ENCODE peak calls at places on chromosomes 13 and 19, in ten cellular contexts. Z, D, X, A, Y, N, T, G, C and R are unnamed samples.

GRCh38 chr13:57784633-57785032 is 153.1 kb downstream of the PCDH17 start:
- DNase-seq in Z (no peak), D (no peak), X (no peak), A (no peak), Y (no peak), N (no peak), T (no peak), G (no peak), C (no peak), R (no peak)

GRCh38 chr13:44191504-44192171 is 182.0 kb upstream of the SERP2 start:
- DNase-seq in Z (no peak), D (no peak), X (peak), A (peak), Y (peak), N (peak), T (peak), G (peak), C (no peak), R (no peak)

GRCh38 chr19:16627928-16628182 is 149 bp downstream of the MED26 start:
- DNase-seq in Z (no peak), D (no peak), X (no peak), A (no peak), Y (peak), N (no peak), T (no peak), G (no peak), C (no peak), R (no peak)

GRCh38 chr19:34288381-34288780 is 34.0 kb downstream of the GARRE1 start:
- DNase-seq in Z (no peak), D (no peak), X (no peak), A (no peak), Y (no peak), N (no peak), T (no peak), G (no peak), C (no peak), R (no peak)

GRCh38 chr19:47210689-47211316 is 20.2 kb downstream of the BBC3 start:
- DNase-seq in Z (peak), D (peak), X (peak), A (peak), Y (peak), N (peak), T (peak), G (peak), C (no peak), R (peak)

GRCh38 chr19:2136796-2137195 is 14.6 kb downstream of the AP3D1 start:
- DNase-seq in Z (no peak), D (no peak), X (no peak), A (no peak), Y (no peak), N (no peak), T (no peak), G (no peak), C (no peak), R (no peak)

GRCh38 chr13:37652596-37652995 is 54.0 kb upstream of the POSTN start:
- DNase-seq in Z (no peak), D (no peak), X (no peak), A (no peak), Y (no peak), N (no peak), T (no peak), G (no peak), C (no peak), R (no peak)

GRCh38 chr19:13925990-13926389 is 12.2 kb downstream of the PODNL1 start:
- DNase-seq in Z (no peak), D (no peak), X (no peak), A (no peak), Y (no peak), N (no peak), T (no peak), G (no peak), C (no peak), R (no peak)

GRCh38 chr19:45419396-45419795 is 4.3 kb downstream of the ERCC1 start:
- DNase-seq in Z (no peak), D (no peak), X (no peak), A (no peak), Y (no peak), N (no peak), T (no peak), G (no peak), C (no peak), R (no peak)

GRCh38 chr13:24007979-24008620 is 110.8 kb upstream of the C1QTNF9B start:
- DNase-seq in Z (no peak), D (no peak), X (no peak), A (no peak), Y (no peak), N (no peak), T (no peak), G (no peak), C (no peak), R (no peak)

GRCh38 chr13:88196106-88196505 is 524.9 kb downstream of the SLITRK5 start:
- DNase-seq in Z (no peak), D (no peak), X (no peak), A (peak), Y (no peak), N (no peak), T (no peak), G (no peak), C (no peak), R (no peak)

GRCh38 chr13:27358420-27358819 is 66.0 kb upstream of the GTF3A start:
- DNase-seq in Z (no peak), D (no peak), X (no peak), A (no peak), Y (no peak), N (no peak), T (no peak), G (no peak), C (no peak), R (no peak)

GRCh38 chr13:99542788-99543406 is 41.6 kb downstream of the TM9SF2 start:
- DNase-seq in Z (no peak), D (no peak), X (no peak), A (no peak), Y (no peak), N (no peak), T (no peak), G (no peak), C (no peak), R (no peak)

GRCh38 chr19:3969435-3970312 is 1.2 kb downstream of the DAPK3 start:
- DNase-seq in Z (peak), D (no peak), X (peak), A (peak), Y (peak), N (peak), T (peak), G (peak), C (no peak), R (no peak)

GRCh38 chr19:34994643-34995471 is 5.3 kb upstream of the GRAMD1A start:
- DNase-seq in Z (no peak), D (no peak), X (no peak), A (peak), Y (no peak), N (peak), T (peak), G (no peak), C (no peak), R (no peak)

GRCh38 chr19:58350001-58350801 is 3.1 kb downstream of the A1BG start:
- DNase-seq in Z (no peak), D (no peak), X (no peak), A (no peak), Y (no peak), N (no peak), T (peak), G (no peak), C (no peak), R (no peak)

GRCh38 chr13:97261254-97262015 is 39.3 kb downstream of the MBNL2 start:
- DNase-seq in Z (no peak), D (no peak), X (no peak), A (no peak), Y (no peak), N (no peak), T (no peak), G (no peak), C (no peak), R (no peak)

GRCh38 chr19:6271251-6271650 is 8.5 kb downstream of the MLLT1 start:
- DNase-seq in Z (no peak), D (no peak), X (no peak), A (no peak), Y (no peak), N (no peak), T (no peak), G (no peak), C (no peak), R (no peak)

GRCh38 chr19:6270822-6271221 is 9.0 kb downstream of the MLLT1 start:
- DNase-seq in Z (no peak), D (no peak), X (no peak), A (no peak), Y (no peak), N (no peak), T (no peak), G (no peak), C (no peak), R (no peak)

GRCh38 chr19:6272913-6273600 is 6.7 kb downstream of the MLLT1 start:
- DNase-seq in Z (no peak), D (no peak), X (no peak), A (no peak), Y (no peak), N (no peak), T (no peak), G (no peak), C (no peak), R (no peak)

GRCh38 chr19:6272411-6272791 is 7.4 kb downstream of the MLLT1 start:
- DNase-seq in Z (no peak), D (no peak), X (no peak), A (no peak), Y (no peak), N (no peak), T (no peak), G (no peak), C (no peak), R (no peak)

DNA sequence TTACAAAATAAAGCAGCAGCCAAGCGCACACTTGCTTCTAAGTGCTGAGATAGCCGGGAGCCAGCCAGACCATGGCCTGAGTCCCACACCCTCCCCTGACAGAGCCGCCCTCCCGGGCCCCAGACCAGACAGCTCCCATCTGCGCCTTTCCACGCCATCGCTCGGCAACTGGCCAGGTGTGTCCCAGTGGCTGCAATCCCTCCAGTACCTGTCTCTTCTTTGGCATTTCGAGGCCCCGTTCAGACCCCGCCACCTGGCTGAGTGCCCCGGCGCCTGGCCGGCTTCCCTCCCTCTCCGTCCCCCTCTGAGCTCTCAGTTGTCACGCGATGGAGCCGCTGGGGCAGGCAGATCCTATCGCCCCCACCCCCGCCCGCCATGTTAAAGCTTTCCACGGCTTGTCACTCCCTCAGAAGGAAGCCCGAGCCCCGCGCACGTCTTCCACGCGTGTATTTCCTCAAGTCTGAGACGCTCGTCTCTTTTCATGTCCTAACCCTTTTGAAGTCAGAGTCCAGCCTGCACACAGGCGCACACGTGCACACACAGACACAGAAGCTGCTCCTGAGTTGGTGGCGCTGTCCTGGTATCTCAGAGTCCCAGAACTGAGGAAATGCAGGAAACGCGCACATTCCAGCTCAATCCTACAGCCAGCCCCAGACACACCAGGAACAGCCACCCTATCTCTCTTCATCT is 7.9 kb downstream of the MLLT1 start:
- DNase-seq in Z (peak), D (peak), X (peak), A (no peak), Y (no peak), N (peak), T (no peak), G (peak), C (no peak), R (no peak)
- TF ChIP-seq CTCF in Z (no peak), D (peak), X (no peak), A (no peak), Y (no peak), N (no peak), T (no peak), G (no peak), C (no peak), R (no peak)

DNA sequence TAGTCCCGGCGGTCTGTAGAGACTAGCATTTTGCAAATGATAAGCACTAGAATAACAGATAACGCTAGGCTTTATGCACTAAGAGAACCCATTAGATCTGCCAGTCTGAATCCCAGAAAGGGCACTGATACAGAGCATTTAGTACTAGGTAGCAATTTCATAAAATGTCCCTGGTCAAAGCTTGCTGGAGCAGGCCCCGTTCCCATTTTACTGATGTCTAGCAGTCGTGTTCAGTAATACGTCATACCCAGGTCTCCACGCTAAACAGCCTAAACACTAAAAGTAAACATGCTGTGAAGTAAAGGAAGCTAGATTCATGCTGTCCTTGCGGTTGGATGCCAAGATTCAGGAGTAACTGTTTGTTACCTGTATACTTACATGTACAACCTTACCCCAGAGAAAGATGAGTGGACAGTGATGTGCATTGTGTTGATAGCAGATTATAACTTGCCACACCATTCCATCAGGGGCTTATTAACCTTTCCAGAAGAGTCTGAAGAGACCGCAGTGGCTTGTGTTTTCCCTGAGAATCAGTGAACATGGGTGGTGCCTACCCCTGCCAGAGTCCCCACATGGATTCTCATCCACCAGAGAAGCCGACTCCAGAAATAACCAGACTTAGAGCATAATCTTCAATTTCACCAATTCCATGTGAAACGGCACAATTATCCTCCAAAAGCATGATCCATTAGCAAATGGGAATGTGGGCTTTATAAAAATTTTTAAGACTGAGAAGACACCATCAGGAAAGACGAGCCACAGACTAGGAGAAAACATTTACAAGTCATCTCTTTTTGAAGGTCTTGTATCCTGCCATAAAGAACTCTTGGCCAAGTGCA is 3.4 kb upstream of the RPS11 start:
- DNase-seq in Z (no peak), D (no peak), X (peak), A (peak), Y (no peak), N (no peak), T (no peak), G (no peak), C (no peak), R (no peak)
- TF ChIP-seq CTCF in Z (no peak), D (no peak), X (no peak), A (no peak), Y (no peak), N (no peak), T (no peak), G (no peak), C (no peak), R (no peak)

DNA sequence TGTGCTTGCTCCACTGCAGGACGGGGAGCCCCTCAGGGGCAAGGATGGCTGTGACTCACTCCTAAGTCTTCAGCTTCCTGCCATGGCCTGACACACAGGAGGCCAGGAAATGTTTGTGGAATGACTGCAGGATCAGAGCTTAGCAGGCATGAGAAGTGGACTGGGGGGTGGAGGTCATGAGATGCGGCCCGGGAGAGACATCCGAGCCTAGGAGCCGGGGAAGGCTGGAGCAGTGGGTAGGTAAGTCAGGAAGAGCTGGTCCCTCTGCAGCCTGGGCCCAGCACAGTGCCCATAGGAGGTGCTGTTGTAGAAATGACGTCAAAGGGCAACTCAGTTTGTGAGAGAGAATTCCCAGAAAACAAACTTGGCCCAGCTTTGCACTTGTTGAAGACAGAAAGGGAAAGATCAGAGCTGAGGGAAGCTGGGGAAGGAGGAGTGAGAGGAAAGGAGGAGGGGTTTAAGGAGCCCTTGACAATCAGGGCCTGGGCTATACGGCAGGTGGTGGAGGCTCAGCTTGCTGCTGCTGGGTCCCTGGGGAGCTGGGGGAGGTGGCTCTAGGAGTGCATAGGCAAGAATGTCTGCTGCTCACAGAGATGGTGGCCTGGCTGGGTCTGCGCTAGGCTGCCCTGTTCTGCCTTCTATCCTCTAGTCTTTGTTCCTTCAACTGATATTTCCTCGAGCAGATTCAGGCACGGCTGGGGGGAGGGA is 18.5 kb downstream of the POU2F2 start:
- DNase-seq in Z (no peak), D (no peak), X (peak), A (peak), Y (peak), N (no peak), T (peak), G (peak), C (no peak), R (no peak)
- TF ChIP-seq CTCF in Z (no peak), D (no peak), X (peak), A (peak), Y (no peak), N (no peak), T (no peak), G (no peak), C (no peak), R (no peak)

GRCh38 chr19:49451430-49452181 is at the start of gene PIH1D1:
- DNase-seq in Z (peak), D (peak), X (peak), A (peak), Y (peak), N (peak), T (peak), G (peak), C (no peak), R (peak)
- TF ChIP-seq CTCF in Z (no peak), D (peak), X (peak), A (no peak), Y (no peak), N (no peak), T (no peak), G (no peak), C (no peak), R (no peak)

GRCh38 chr13:51444922-51445321 is 7.9 kb downstream of the INTS6 start:
- DNase-seq in Z (no peak), D (no peak), X (peak), A (peak), Y (no peak), N (no peak), T (no peak), G (no peak), C (no peak), R (no peak)
- TF ChIP-seq CTCF in Z (no peak), D (peak), X (peak), A (peak), Y (peak), N (no peak), T (no peak), G (no peak), C (no peak), R (no peak)